ENCODE peak calls at places on chromosomes 11 and 22, in six cellular contexts. M is KBM-7, R is kidney, D is nucleus accumbens, W is T-helper 2 cell, Z is H54. E is an unnamed sample.

GRCh38 chr11:93614111-93614784 is 47.2 kb upstream of the CEP295 start:
- DNase-seq in M (peak; percentile 48), R (no peak), D (no peak), W (no peak), Z (no peak), E (no peak)

GRCh38 chr11:8711895-8712442 is 29.4 kb downstream of the RPL27A start:
- DNase-seq in M (no peak), R (peak; percentile 47), D (no peak), W (no peak), Z (no peak), E (no peak)

GRCh38 chr11:73317803-73318202 is 9.7 kb downstream of the ARHGEF17 start:
- DNase-seq in M (no peak), R (no peak), D (no peak), W (no peak), Z (no peak), E (no peak)

GRCh38 chr11:16953620-16954019 is 60.6 kb downstream of the PLEKHA7 start:
- DNase-seq in M (no peak), R (no peak), D (no peak), W (no peak), Z (no peak), E (no peak)

GRCh38 chr11:10617551-10617950 is 49.1 kb upstream of the LYVE1 start:
- DNase-seq in M (no peak), R (no peak), D (no peak), W (no peak), Z (no peak), E (no peak)

GRCh38 chr11:118691926-118692830 is 12.7 kb upstream of the TREH start:
- DNase-seq in M (no peak), R (no peak), D (no peak), W (peak; percentile 89), Z (peak; percentile 27), E (no peak)

GRCh38 chr22:20128902-20129746 is 2.5 kb upstream of the ZDHHC8 start:
- DNase-seq in M (peak; percentile 58), R (no peak), D (no peak), W (peak; percentile 29), Z (no peak), E (no peak)

GRCh38 chr11:267491-267994 is 10.7 kb upstream of the NLRP6 start:
- DNase-seq in M (peak; percentile 69), R (peak; percentile 86), D (no peak), W (peak; percentile 63), Z (no peak), E (no peak)

GRCh38 chr11:119742263-119742861 is 13.4 kb upstream of the NECTIN1 start:
- DNase-seq in M (no peak), R (no peak), D (no peak), W (no peak), Z (no peak), E (no peak)

GRCh38 chr11:93972790-93973189 is 48.4 kb upstream of the HEPHL1 start:
- DNase-seq in M (no peak), R (no peak), D (no peak), W (no peak), Z (no peak), E (no peak)

GRCh38 chr22:29030618-29031235 is 30.9 kb downstream of the C22orf31 start:
- DNase-seq in M (no peak), R (peak; percentile 94), D (peak; percentile 34), W (no peak), Z (peak; percentile 67), E (peak; percentile 62)